ENCODE peak calls at places on chromosome 15, in five cellular contexts. One of them, this sample, is unnamed.

GRCh38 chr15:89998923-89999675 is 2.0 kb upstream of the ZNF710 start:
- DNase-seq in CD8-positive, alpha-beta memory T cell: no peak
- DNase-seq in endodermal cell: no peak
- DNase-seq in ureter: no peak
- DNase-seq in T follicular helper cell: no peak
- DNase-seq in this sample: no peak

GRCh38 chr15:101088788-101089578 is 162.9 kb downstream of the CHSY1 start:
- DNase-seq in CD8-positive, alpha-beta memory T cell: peak
- DNase-seq in endodermal cell: peak
- DNase-seq in ureter: peak
- DNase-seq in T follicular helper cell: peak
- DNase-seq in this sample: peak

GRCh38 chr15:90412356-90413194 is 24.5 kb downstream of the IQGAP1 start:
- DNase-seq in CD8-positive, alpha-beta memory T cell: no peak
- DNase-seq in endodermal cell: peak
- DNase-seq in ureter: peak
- DNase-seq in T follicular helper cell: no peak
- DNase-seq in this sample: peak

GRCh38 chr15:69410290-69410874 is 3.8 kb upstream of the KIF23 start:
- DNase-seq in CD8-positive, alpha-beta memory T cell: no peak
- DNase-seq in endodermal cell: peak
- DNase-seq in ureter: no peak
- DNase-seq in T follicular helper cell: no peak
- DNase-seq in this sample: no peak

GRCh38 chr15:87604857-87605446 is 651.6 kb downstream of the NTRK3 start:
- DNase-seq in CD8-positive, alpha-beta memory T cell: no peak
- DNase-seq in endodermal cell: peak
- DNase-seq in ureter: no peak
- DNase-seq in T follicular helper cell: no peak
- DNase-seq in this sample: no peak

GRCh38 chr15:40055576-40056293 is 16.8 kb upstream of the SRP14 start:
- DNase-seq in CD8-positive, alpha-beta memory T cell: no peak
- DNase-seq in endodermal cell: peak
- DNase-seq in ureter: peak
- DNase-seq in T follicular helper cell: no peak
- DNase-seq in this sample: peak

GRCh38 chr15:59371458-59372351 is 966 bp downstream of the MYO1E start:
- DNase-seq in CD8-positive, alpha-beta memory T cell: peak
- DNase-seq in endodermal cell: peak
- DNase-seq in ureter: no peak
- DNase-seq in T follicular helper cell: no peak
- DNase-seq in this sample: peak

GRCh38 chr15:39242345-39242744 is 338.5 kb upstream of the THBS1 start:
- DNase-seq in CD8-positive, alpha-beta memory T cell: no peak
- DNase-seq in endodermal cell: no peak
- DNase-seq in ureter: no peak
- DNase-seq in T follicular helper cell: no peak
- DNase-seq in this sample: no peak

GRCh38 chr15:74179101-74179841 is 5.8 kb downstream of the ISLR start:
- DNase-seq in CD8-positive, alpha-beta memory T cell: no peak
- DNase-seq in endodermal cell: no peak
- DNase-seq in ureter: peak
- DNase-seq in T follicular helper cell: no peak
- DNase-seq in this sample: no peak

GRCh38 chr15:89776274-89777072 is at the start of gene MESP2:
- DNase-seq in CD8-positive, alpha-beta memory T cell: peak
- DNase-seq in endodermal cell: peak
- DNase-seq in ureter: peak
- DNase-seq in T follicular helper cell: no peak
- DNase-seq in this sample: peak

GRCh38 chr15:39511915-39512260 is 69.0 kb upstream of the THBS1 start:
- DNase-seq in CD8-positive, alpha-beta memory T cell: no peak
- DNase-seq in endodermal cell: no peak
- DNase-seq in ureter: no peak
- DNase-seq in T follicular helper cell: no peak
- DNase-seq in this sample: no peak

GRCh38 chr15:42275780-42276395 is 2.7 kb upstream of the TMEM87A start:
- DNase-seq in CD8-positive, alpha-beta memory T cell: no peak
- DNase-seq in endodermal cell: no peak
- DNase-seq in ureter: no peak
- DNase-seq in T follicular helper cell: no peak
- DNase-seq in this sample: no peak

GRCh38 chr15:58355352-58355964 is 76.3 kb upstream of the LIPC start:
- DNase-seq in CD8-positive, alpha-beta memory T cell: no peak
- DNase-seq in endodermal cell: no peak
- DNase-seq in ureter: no peak
- DNase-seq in T follicular helper cell: no peak
- DNase-seq in this sample: no peak

GRCh38 chr15:42750306-42750705 is 13.4 kb upstream of the CDAN1 start:
- DNase-seq in CD8-positive, alpha-beta memory T cell: no peak
- DNase-seq in endodermal cell: no peak
- DNase-seq in ureter: no peak
- DNase-seq in T follicular helper cell: no peak
- DNase-seq in this sample: no peak